ENCODE peak calls at places on chromosomes 12 and 14, in five cellular contexts. R is neuronal stem cell, Y is trophoblast cell, L is IMR-90, G is H1. S is an unnamed sample.

GRCh38 chr12:96436366-96437295 is 36.4 kb upstream of the CDK17 start:
- DNase-seq in G (no peak), L (no peak), Y (no peak), R (no peak), S (no peak)

GRCh38 chr14:99481745-99482099 is 513 bp downstream of the CCNK start:
- DNase-seq in G (no peak), L (peak), Y (peak), R (no peak), S (peak)

GRCh38 chr14:95575820-95576473 is 41.1 kb downstream of the GLRX5 start:
- DNase-seq in L (no peak), G (no peak), R (no peak), Y (no peak), S (peak)

GRCh38 chr12:127515941-127516340 is 751.0 kb upstream of the TMEM132C start:
- DNase-seq in G (no peak), R (no peak), L (peak), Y (no peak), S (no peak)

GRCh38 chr12:6772331-6772695 is at the start of gene LAG3:
- DNase-seq in R (no peak), L (no peak), Y (no peak), G (no peak), S (no peak)

GRCh38 chr12:57632898-57633825 is at the start of gene B4GALNT1:
- DNase-seq in G (no peak), Y (peak), L (peak), R (peak), S (peak)

GRCh38 chr12:2384029-2384386 is 331.2 kb downstream of the CACNA1C start:
- DNase-seq in R (no peak), L (peak), Y (no peak), G (no peak), S (no peak)

GRCh38 chr12:22610148-22610547 is 14.8 kb upstream of the ETNK1 start:
- DNase-seq in G (no peak), R (no peak), L (no peak), Y (no peak), S (no peak)

GRCh38 chr14:53153702-53154112 is 584 bp upstream of the DDHD1 start:
- DNase-seq in Y (no peak), G (no peak), L (no peak), R (no peak), S (no peak)

GRCh38 chr14:69208665-69209064 is 17.4 kb downstream of the EXD2 start:
- DNase-seq in G (no peak), R (no peak), L (no peak), Y (no peak), S (no peak)

GRCh38 chr14:55265197-55265596 is 6.0 kb upstream of the FBXO34 start:
- DNase-seq in Y (peak), L (no peak), G (no peak), R (no peak), S (no peak)

GRCh38 chr14:91237219-91237618 is 7.3 kb downstream of the GPR68 start:
- DNase-seq in L (peak), R (no peak), Y (no peak), G (no peak), S (no peak)

GRCh38 chr12:87828384-87828973 is 200.7 kb downstream of the C12orf50 start:
- DNase-seq in G (no peak), R (no peak), L (no peak), Y (no peak), S (no peak)

GRCh38 chr12:60205500-60205899 is 609.7 kb downstream of the SLC16A7 start:
- DNase-seq in Y (peak), L (peak), G (no peak), R (no peak), S (peak)

GRCh38 chr14:102461490-102462317 is 47.9 kb downstream of the ANKRD9 start:
- DNase-seq in G (no peak), Y (no peak), L (no peak), R (no peak), S (peak)

DNA sequence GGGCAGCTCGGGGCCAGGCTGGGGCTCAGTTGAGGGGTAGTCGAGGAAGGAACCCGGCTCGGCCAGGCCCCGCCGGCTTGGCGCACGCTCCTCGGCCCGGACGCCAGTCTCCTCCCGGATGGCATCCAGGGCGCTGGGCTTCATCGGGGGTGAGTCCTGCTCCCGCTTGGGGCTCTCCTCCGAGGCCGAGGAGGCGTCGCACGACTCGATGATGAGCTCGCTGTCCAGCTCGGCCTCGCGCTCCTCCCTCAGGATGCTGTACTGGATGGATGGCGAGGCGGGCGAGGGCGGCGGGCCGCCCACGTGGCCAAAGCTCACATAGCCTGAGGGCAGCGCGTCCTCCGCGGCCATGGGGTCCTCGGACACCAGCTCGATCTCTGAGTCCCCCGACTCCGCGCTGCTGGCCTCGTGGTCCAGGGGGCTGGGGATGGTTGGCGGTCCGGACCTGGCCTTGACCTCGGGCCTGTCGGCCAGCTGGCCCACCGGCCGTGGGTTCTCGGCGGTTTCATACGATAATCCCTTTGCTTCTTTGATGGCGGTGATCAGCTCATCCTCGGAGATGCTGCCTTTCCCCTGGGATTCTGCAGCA is 143.4 kb downstream of the RTN1 start:
- DNase-seq in Y (no peak), R (no peak), G (no peak), L (no peak), S (no peak)
- H2BK5ac ChIP-seq in Y (no peak), R (peak), G (no peak), L (no peak), S (no peak)

DNA sequence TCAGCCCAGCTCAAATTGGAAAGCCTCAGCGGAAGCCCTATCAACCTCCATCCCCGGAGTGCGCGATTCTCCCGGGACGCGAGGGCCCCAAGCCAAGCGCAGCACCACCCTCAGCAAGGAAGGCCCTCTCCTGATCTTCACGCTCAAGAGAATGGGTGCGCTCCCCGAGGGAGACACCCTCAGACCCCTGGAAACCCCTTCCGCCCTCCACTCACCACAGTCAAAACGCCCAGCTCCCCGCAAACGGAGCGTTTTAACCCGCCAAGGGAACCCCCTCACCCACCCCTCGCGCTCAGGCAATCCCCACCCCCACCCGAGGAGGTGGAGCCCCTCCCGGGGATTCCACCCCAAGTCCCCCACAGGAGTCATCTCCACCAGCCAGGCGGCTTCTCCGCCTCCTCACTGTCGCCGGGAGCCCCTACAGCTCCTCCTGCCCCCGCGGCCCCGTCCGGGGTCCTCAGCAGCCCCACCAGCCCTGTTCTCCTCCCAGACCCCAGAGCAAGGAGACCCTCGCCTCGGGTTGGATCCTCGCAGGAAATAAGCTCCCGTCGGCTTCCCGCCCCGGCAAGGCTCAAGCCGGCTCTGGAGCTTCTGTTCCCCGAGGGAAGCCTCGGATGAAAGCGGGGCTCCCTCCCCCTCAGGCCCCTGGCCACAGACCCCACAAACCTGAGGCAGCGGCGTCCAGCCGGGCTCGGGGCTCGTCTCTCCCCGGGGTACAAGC is 507 bp downstream of the BAZ2A start:
- DNase-seq in L (no peak), Y (peak), R (no peak), G (peak), S (peak)
- H2BK120ac ChIP-seq in L (peak), Y (peak), R (peak), G (no peak), S (peak)

GRCh38 chr14:31560759-31561154 is 447 bp upstream of the NUBPL start:
- DNase-seq in L (no peak), R (no peak), G (no peak), Y (peak), S (peak)

GRCh38 chr14:31559939-31560338 is 1.3 kb upstream of the NUBPL start:
- DNase-seq in L (no peak), R (no peak), G (no peak), Y (no peak), S (no peak)

GRCh38 chr14:31564194-31564593 is 3.0 kb downstream of the NUBPL start:
- DNase-seq in Y (no peak), L (no peak), G (no peak), R (no peak), S (no peak)

GRCh38 chr14:31556191-31556590 is 5.0 kb upstream of the NUBPL start:
- DNase-seq in Y (peak), G (no peak), L (no peak), R (no peak), S (peak)

GRCh38 chr14:31561155-31561846 is at the start of gene NUBPL:
- DNase-seq in R (peak), L (peak), Y (peak), G (peak), S (peak)
- H2BK5ac ChIP-seq in R (no peak), L (peak), Y (peak), G (no peak), S (no peak)

DNA sequence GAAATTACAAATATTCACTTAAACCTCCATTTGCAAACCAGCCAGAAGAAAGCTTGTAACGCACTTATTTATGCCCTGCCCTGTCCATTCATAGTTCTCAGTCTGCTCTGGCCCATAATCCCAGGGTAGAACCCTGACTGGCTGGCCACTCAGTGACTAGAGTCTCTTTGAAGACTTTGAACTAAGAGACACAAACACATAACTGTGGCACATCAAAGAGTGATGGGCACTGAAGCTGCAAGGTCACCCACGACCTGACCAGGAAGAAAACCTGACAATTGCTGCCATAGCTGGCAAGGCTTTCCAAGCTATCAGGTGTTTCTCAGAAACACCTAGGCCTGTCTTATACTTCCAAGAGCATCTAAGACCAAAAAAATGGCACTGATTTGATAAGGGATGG is 28.7 kb downstream of the SLC41A2 start:
- DNase-seq in G (no peak), L (no peak), R (no peak), Y (no peak), S (no peak)
- H2BK120ac ChIP-seq in G (no peak), L (no peak), R (no peak), Y (no peak), S (no peak)

DNA sequence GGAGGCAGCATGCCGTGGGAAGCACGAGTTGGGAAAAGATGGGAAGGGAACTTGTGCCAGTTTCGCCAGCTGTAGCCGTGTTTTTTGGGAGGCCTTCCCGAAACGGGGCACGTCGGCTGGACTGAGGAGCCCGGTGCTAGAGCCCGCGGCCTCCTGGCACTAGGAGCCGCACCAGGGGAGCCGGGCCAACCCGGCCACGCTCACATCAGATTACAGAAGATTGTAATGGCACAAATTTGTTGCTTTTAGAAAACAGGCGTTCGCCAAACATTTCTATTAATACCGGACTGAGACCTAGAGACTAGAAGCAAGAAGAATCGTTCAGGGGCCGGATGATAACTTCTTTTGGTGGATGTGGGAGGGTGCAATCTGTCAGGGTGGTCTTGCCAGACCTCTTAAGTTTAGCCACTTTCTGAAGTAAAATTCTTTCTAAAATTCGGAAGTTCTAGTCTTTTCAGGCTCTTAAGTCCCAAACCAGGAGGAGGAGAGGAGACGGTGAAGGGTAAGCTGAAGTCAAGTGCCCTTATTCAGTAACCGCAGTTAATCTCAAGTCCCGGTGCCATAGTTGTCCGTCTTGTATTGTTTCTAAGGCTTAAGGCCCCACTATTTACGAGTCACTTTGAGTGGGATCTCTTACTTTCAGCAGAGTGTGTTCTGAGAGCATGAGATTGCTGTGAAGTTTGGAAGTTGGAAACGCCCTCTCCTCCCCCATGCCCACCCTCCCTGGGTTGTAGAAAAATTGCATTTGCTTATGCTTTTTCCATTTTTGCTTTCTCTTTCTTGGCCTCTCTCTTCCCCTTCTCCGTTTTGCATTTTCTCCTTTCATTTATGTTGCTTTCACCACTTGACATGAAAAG is 1.4 kb downstream of the RASSF3 start:
- DNase-seq in L (peak), R (no peak), G (no peak), Y (peak), S (no peak)
- H2BK5ac ChIP-seq in L (peak), R (no peak), G (peak), Y (peak), S (no peak)

DNA sequence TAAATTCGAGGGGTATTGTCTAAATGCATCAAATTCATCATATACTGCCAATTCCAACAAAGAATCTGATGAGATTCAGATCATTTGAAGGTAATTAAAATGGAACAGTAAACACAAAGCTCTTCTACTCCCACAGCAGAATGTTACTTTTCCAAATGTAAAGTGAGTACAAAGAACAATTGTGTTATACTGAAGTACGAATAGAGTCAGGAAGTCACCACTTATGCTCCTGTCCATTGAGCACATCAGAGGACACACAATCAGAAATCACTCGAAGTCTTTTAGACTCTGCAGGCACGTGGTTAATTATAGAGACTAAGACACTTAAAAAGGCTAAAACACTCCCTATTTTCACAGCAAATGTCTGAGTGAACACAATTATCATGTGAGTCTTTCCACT is 388.5 kb upstream of the MIS18BP1 start:
- DNase-seq in G (no peak), L (no peak), Y (no peak), R (no peak), S (no peak)
- H2BK120ac ChIP-seq in G (no peak), L (no peak), Y (no peak), R (no peak), S (no peak)